ENCODE peak calls at places on chromosomes 5 and 9, in six cellular contexts. One of them, this sample, is unnamed.
A peak's percentile ranks its signal among the peaks of the same experiment; 100 is the strongest.

GRCh38 chr9:128723352-128723865 is 518 bp downstream of the ZDHHC12 start:
- DNase-seq in iris pigment epithelial cell: no peak
- DNase-seq in astrocyte of the spinal cord: no peak
- DNase-seq in activated CD4-positive, alpha-beta T cell treated with anti-CD3 and anti-CD28 coated beads, Interleukin-2, amount 10 ng/mL, durations not matched to agents 7 days and 5 days: no peak
- DNase-seq in NCI-H1092: no peak
- DNase-seq in spleen: no peak
- DNase-seq in this sample: no peak

GRCh38 chr9:125513634-125514413 is 193.2 kb downstream of the MAPKAP1 start:
- DNase-seq in activated CD4-positive, alpha-beta T cell treated with anti-CD3 and anti-CD28 coated beads, Interleukin-2, amount 10 ng/mL, durations not matched to agents 7 days and 5 days: peak; percentile 23
- DNase-seq in iris pigment epithelial cell: peak; percentile 88
- DNase-seq in spleen: no peak
- DNase-seq in NCI-H1092: no peak
- DNase-seq in astrocyte of the spinal cord: peak; percentile 78
- DNase-seq in this sample: no peak

GRCh38 chr9:98584059-98584458 is 124.7 kb downstream of the GABBR2 start:
- DNase-seq in iris pigment epithelial cell: no peak
- DNase-seq in spleen: no peak
- DNase-seq in NCI-H1092: no peak
- DNase-seq in astrocyte of the spinal cord: no peak
- DNase-seq in activated CD4-positive, alpha-beta T cell treated with anti-CD3 and anti-CD28 coated beads, Interleukin-2, amount 10 ng/mL, durations not matched to agents 7 days and 5 days: peak; percentile 4
- DNase-seq in this sample: no peak

GRCh38 chr5:151198861-151199260 is 25.0 kb downstream of the CCDC69 start:
- DNase-seq in astrocyte of the spinal cord: no peak
- DNase-seq in spleen: no peak
- DNase-seq in iris pigment epithelial cell: no peak
- DNase-seq in NCI-H1092: no peak
- DNase-seq in activated CD4-positive, alpha-beta T cell treated with anti-CD3 and anti-CD28 coated beads, Interleukin-2, amount 10 ng/mL, durations not matched to agents 7 days and 5 days: no peak
- DNase-seq in this sample: no peak

GRCh38 chr5:157744055-157745011 is 821 bp downstream of the LSM11 start:
- DNase-seq in activated CD4-positive, alpha-beta T cell treated with anti-CD3 and anti-CD28 coated beads, Interleukin-2, amount 10 ng/mL, durations not matched to agents 7 days and 5 days: peak; percentile 34
- DNase-seq in NCI-H1092: no peak
- DNase-seq in astrocyte of the spinal cord: peak; percentile 6
- DNase-seq in iris pigment epithelial cell: no peak
- DNase-seq in spleen: peak; percentile 90
- DNase-seq in this sample: no peak

GRCh38 chr5:151115272-151115905 is 34.6 kb upstream of the TNIP1 start:
- DNase-seq in iris pigment epithelial cell: peak; percentile 56
- DNase-seq in NCI-H1092: no peak
- DNase-seq in astrocyte of the spinal cord: peak; percentile 59
- DNase-seq in spleen: peak; percentile 93
- DNase-seq in activated CD4-positive, alpha-beta T cell treated with anti-CD3 and anti-CD28 coated beads, Interleukin-2, amount 10 ng/mL, durations not matched to agents 7 days and 5 days: peak; percentile 72
- DNase-seq in this sample: no peak

GRCh38 chr5:18243846-18244245 is 609.6 kb downstream of the TAF11L14 start:
- DNase-seq in activated CD4-positive, alpha-beta T cell treated with anti-CD3 and anti-CD28 coated beads, Interleukin-2, amount 10 ng/mL, durations not matched to agents 7 days and 5 days: no peak
- DNase-seq in iris pigment epithelial cell: no peak
- DNase-seq in spleen: no peak
- DNase-seq in astrocyte of the spinal cord: no peak
- DNase-seq in NCI-H1092: no peak
- DNase-seq in this sample: no peak

GRCh38 chr5:174608631-174609097 is 115.7 kb upstream of the MSX2 start:
- DNase-seq in iris pigment epithelial cell: no peak
- DNase-seq in activated CD4-positive, alpha-beta T cell treated with anti-CD3 and anti-CD28 coated beads, Interleukin-2, amount 10 ng/mL, durations not matched to agents 7 days and 5 days: no peak
- DNase-seq in spleen: peak; percentile 81
- DNase-seq in NCI-H1092: no peak
- DNase-seq in astrocyte of the spinal cord: no peak
- DNase-seq in this sample: no peak

GRCh38 chr9:86500667-86501435 is 146.6 kb upstream of the TUT7 start:
- DNase-seq in astrocyte of the spinal cord: peak; percentile 92
- DNase-seq in spleen: no peak
- DNase-seq in activated CD4-positive, alpha-beta T cell treated with anti-CD3 and anti-CD28 coated beads, Interleukin-2, amount 10 ng/mL, durations not matched to agents 7 days and 5 days: no peak
- DNase-seq in iris pigment epithelial cell: peak; percentile 90
- DNase-seq in NCI-H1092: no peak
- DNase-seq in this sample: no peak

GRCh38 chr9:123225995-123226394 is 42.4 kb downstream of the STRBP start:
- DNase-seq in NCI-H1092: no peak
- DNase-seq in spleen: no peak
- DNase-seq in activated CD4-positive, alpha-beta T cell treated with anti-CD3 and anti-CD28 coated beads, Interleukin-2, amount 10 ng/mL, durations not matched to agents 7 days and 5 days: no peak
- DNase-seq in iris pigment epithelial cell: peak; percentile 13
- DNase-seq in astrocyte of the spinal cord: peak; percentile 23
- DNase-seq in this sample: no peak

GRCh38 chr5:42791151-42791550 is 20.5 kb downstream of the SELENOP start:
- DNase-seq in iris pigment epithelial cell: no peak
- DNase-seq in spleen: no peak
- DNase-seq in NCI-H1092: no peak
- DNase-seq in astrocyte of the spinal cord: no peak
- DNase-seq in activated CD4-positive, alpha-beta T cell treated with anti-CD3 and anti-CD28 coated beads, Interleukin-2, amount 10 ng/mL, durations not matched to agents 7 days and 5 days: no peak
- DNase-seq in this sample: no peak

GRCh38 chr9:93093449-93094293 is 2.3 kb upstream of the CARD19 start:
- DNase-seq in activated CD4-positive, alpha-beta T cell treated with anti-CD3 and anti-CD28 coated beads, Interleukin-2, amount 10 ng/mL, durations not matched to agents 7 days and 5 days: no peak
- DNase-seq in iris pigment epithelial cell: no peak
- DNase-seq in astrocyte of the spinal cord: no peak
- DNase-seq in NCI-H1092: no peak
- DNase-seq in spleen: peak; percentile 84
- DNase-seq in this sample: no peak

GRCh38 chr9:129823163-129823933 is 588 bp downstream of the TOR1A start:
- DNase-seq in spleen: peak; percentile 87
- DNase-seq in activated CD4-positive, alpha-beta T cell treated with anti-CD3 and anti-CD28 coated beads, Interleukin-2, amount 10 ng/mL, durations not matched to agents 7 days and 5 days: peak; percentile 40
- DNase-seq in NCI-H1092: no peak
- DNase-seq in astrocyte of the spinal cord: peak; percentile 18
- DNase-seq in iris pigment epithelial cell: peak; percentile 66
- DNase-seq in this sample: no peak

GRCh38 chr9:4413856-4414255 is 76.4 kb upstream of the SLC1A1 start:
- DNase-seq in activated CD4-positive, alpha-beta T cell treated with anti-CD3 and anti-CD28 coated beads, Interleukin-2, amount 10 ng/mL, durations not matched to agents 7 days and 5 days: no peak
- DNase-seq in spleen: no peak
- DNase-seq in NCI-H1092: no peak
- DNase-seq in iris pigment epithelial cell: no peak
- DNase-seq in astrocyte of the spinal cord: no peak
- DNase-seq in this sample: no peak

GRCh38 chr9:91810286-91810905 is 139.6 kb downstream of the ROR2 start:
- DNase-seq in astrocyte of the spinal cord: no peak
- DNase-seq in iris pigment epithelial cell: no peak
- DNase-seq in activated CD4-positive, alpha-beta T cell treated with anti-CD3 and anti-CD28 coated beads, Interleukin-2, amount 10 ng/mL, durations not matched to agents 7 days and 5 days: no peak
- DNase-seq in spleen: no peak
- DNase-seq in NCI-H1092: no peak
- DNase-seq in this sample: no peak

GRCh38 chr5:95712347-95712958 is 18.7 kb upstream of the RHOBTB3 start:
- DNase-seq in astrocyte of the spinal cord: peak; percentile 78
- DNase-seq in iris pigment epithelial cell: peak; percentile 93
- DNase-seq in spleen: no peak
- DNase-seq in activated CD4-positive, alpha-beta T cell treated with anti-CD3 and anti-CD28 coated beads, Interleukin-2, amount 10 ng/mL, durations not matched to agents 7 days and 5 days: no peak
- DNase-seq in NCI-H1092: no peak
- DNase-seq in this sample: no peak

GRCh38 chr5:40738502-40738901 is 17.3 kb downstream of the TTC33 start:
- DNase-seq in NCI-H1092: no peak
- DNase-seq in astrocyte of the spinal cord: no peak
- DNase-seq in spleen: no peak
- DNase-seq in iris pigment epithelial cell: peak; percentile 32
- DNase-seq in activated CD4-positive, alpha-beta T cell treated with anti-CD3 and anti-CD28 coated beads, Interleukin-2, amount 10 ng/mL, durations not matched to agents 7 days and 5 days: no peak
- DNase-seq in this sample: no peak

GRCh38 chr5:171954721-171955120 is 51.7 kb downstream of the FBXW11 start:
- DNase-seq in iris pigment epithelial cell: peak; percentile 54
- DNase-seq in astrocyte of the spinal cord: peak; percentile 36
- DNase-seq in activated CD4-positive, alpha-beta T cell treated with anti-CD3 and anti-CD28 coated beads, Interleukin-2, amount 10 ng/mL, durations not matched to agents 7 days and 5 days: no peak
- DNase-seq in NCI-H1092: no peak
- DNase-seq in spleen: no peak
- DNase-seq in this sample: no peak

GRCh38 chr9:93121316-93122241 is 12.5 kb downstream of the NINJ1 start:
- DNase-seq in NCI-H1092: no peak
- DNase-seq in activated CD4-positive, alpha-beta T cell treated with anti-CD3 and anti-CD28 coated beads, Interleukin-2, amount 10 ng/mL, durations not matched to agents 7 days and 5 days: no peak
- DNase-seq in spleen: peak; percentile 79
- DNase-seq in astrocyte of the spinal cord: no peak
- DNase-seq in iris pigment epithelial cell: no peak
- DNase-seq in this sample: no peak

GRCh38 chr5:77129386-77129785 is 42.3 kb upstream of the ZBED3 start:
- DNase-seq in astrocyte of the spinal cord: peak; percentile 34
- DNase-seq in iris pigment epithelial cell: peak; percentile 25
- DNase-seq in spleen: no peak
- DNase-seq in activated CD4-positive, alpha-beta T cell treated with anti-CD3 and anti-CD28 coated beads, Interleukin-2, amount 10 ng/mL, durations not matched to agents 7 days and 5 days: peak; percentile 18
- DNase-seq in NCI-H1092: no peak
- DNase-seq in this sample: no peak

GRCh38 chr9:113563856-113564514 is 100.5 kb downstream of the RGS3 start:
- DNase-seq in spleen: peak; percentile 41
- DNase-seq in iris pigment epithelial cell: no peak
- DNase-seq in astrocyte of the spinal cord: no peak
- DNase-seq in NCI-H1092: no peak
- DNase-seq in activated CD4-positive, alpha-beta T cell treated with anti-CD3 and anti-CD28 coated beads, Interleukin-2, amount 10 ng/mL, durations not matched to agents 7 days and 5 days: no peak
- DNase-seq in this sample: no peak

GRCh38 chr9:75648021-75648420 is 242.5 kb upstream of the PCSK5 start:
- DNase-seq in activated CD4-positive, alpha-beta T cell treated with anti-CD3 and anti-CD28 coated beads, Interleukin-2, amount 10 ng/mL, durations not matched to agents 7 days and 5 days: no peak
- DNase-seq in astrocyte of the spinal cord: no peak
- DNase-seq in NCI-H1092: no peak
- DNase-seq in spleen: no peak
- DNase-seq in iris pigment epithelial cell: no peak
- DNase-seq in this sample: no peak

GRCh38 chr9:19186240-19186639 is 44.3 kb upstream of the DENND4C start:
- DNase-seq in iris pigment epithelial cell: no peak
- DNase-seq in NCI-H1092: no peak
- DNase-seq in activated CD4-positive, alpha-beta T cell treated with anti-CD3 and anti-CD28 coated beads, Interleukin-2, amount 10 ng/mL, durations not matched to agents 7 days and 5 days: no peak
- DNase-seq in astrocyte of the spinal cord: no peak
- DNase-seq in spleen: no peak
- DNase-seq in this sample: no peak

GRCh38 chr9:134525841-134526797 is 115.5 kb upstream of the COL5A1 start:
- DNase-seq in iris pigment epithelial cell: no peak
- DNase-seq in activated CD4-positive, alpha-beta T cell treated with anti-CD3 and anti-CD28 coated beads, Interleukin-2, amount 10 ng/mL, durations not matched to agents 7 days and 5 days: no peak
- DNase-seq in astrocyte of the spinal cord: no peak
- DNase-seq in spleen: no peak
- DNase-seq in NCI-H1092: no peak
- DNase-seq in this sample: no peak

GRCh38 chr9:134660407-134660806 is 18.8 kb downstream of the COL5A1 start:
- DNase-seq in iris pigment epithelial cell: no peak
- DNase-seq in NCI-H1092: no peak
- DNase-seq in astrocyte of the spinal cord: no peak
- DNase-seq in activated CD4-positive, alpha-beta T cell treated with anti-CD3 and anti-CD28 coated beads, Interleukin-2, amount 10 ng/mL, durations not matched to agents 7 days and 5 days: peak; percentile 12
- DNase-seq in spleen: no peak
- DNase-seq in this sample: no peak

GRCh38 chr5:149141224-149141956 is at the start of gene ABLIM3:
- DNase-seq in activated CD4-positive, alpha-beta T cell treated with anti-CD3 and anti-CD28 coated beads, Interleukin-2, amount 10 ng/mL, durations not matched to agents 7 days and 5 days: peak; percentile 58
- DNase-seq in astrocyte of the spinal cord: peak; percentile 70
- DNase-seq in spleen: peak; percentile 93
- DNase-seq in NCI-H1092: no peak
- DNase-seq in iris pigment epithelial cell: peak; percentile 56
- DNase-seq in this sample: no peak

GRCh38 chr5:171478946-171479775 is 59.7 kb downstream of the FGF18 start:
- DNase-seq in iris pigment epithelial cell: no peak
- DNase-seq in activated CD4-positive, alpha-beta T cell treated with anti-CD3 and anti-CD28 coated beads, Interleukin-2, amount 10 ng/mL, durations not matched to agents 7 days and 5 days: no peak
- DNase-seq in NCI-H1092: no peak
- DNase-seq in spleen: no peak
- DNase-seq in astrocyte of the spinal cord: no peak
- DNase-seq in this sample: no peak

GRCh38 chr9:133105461-133105770 is 15.6 kb downstream of the RALGDS start:
- DNase-seq in astrocyte of the spinal cord: no peak
- DNase-seq in activated CD4-positive, alpha-beta T cell treated with anti-CD3 and anti-CD28 coated beads, Interleukin-2, amount 10 ng/mL, durations not matched to agents 7 days and 5 days: no peak
- DNase-seq in spleen: peak; percentile 66
- DNase-seq in iris pigment epithelial cell: no peak
- DNase-seq in NCI-H1092: no peak
- DNase-seq in this sample: no peak

GRCh38 chr5:87394407-87394806 is 18.3 kb downstream of the CCNH start:
- DNase-seq in activated CD4-positive, alpha-beta T cell treated with anti-CD3 and anti-CD28 coated beads, Interleukin-2, amount 10 ng/mL, durations not matched to agents 7 days and 5 days: no peak
- DNase-seq in iris pigment epithelial cell: peak; percentile 85
- DNase-seq in NCI-H1092: no peak
- DNase-seq in spleen: no peak
- DNase-seq in astrocyte of the spinal cord: peak; percentile 54
- DNase-seq in this sample: no peak

GRCh38 chr9:72997387-72997995 is 44.6 kb upstream of the ALDH1A1 start:
- DNase-seq in spleen: no peak
- DNase-seq in NCI-H1092: no peak
- DNase-seq in activated CD4-positive, alpha-beta T cell treated with anti-CD3 and anti-CD28 coated beads, Interleukin-2, amount 10 ng/mL, durations not matched to agents 7 days and 5 days: no peak
- DNase-seq in astrocyte of the spinal cord: no peak
- DNase-seq in iris pigment epithelial cell: no peak
- DNase-seq in this sample: no peak

GRCh38 chr9:131868766-131869165 is 128.9 kb upstream of the RAPGEF1 start:
- DNase-seq in iris pigment epithelial cell: no peak
- DNase-seq in spleen: no peak
- DNase-seq in activated CD4-positive, alpha-beta T cell treated with anti-CD3 and anti-CD28 coated beads, Interleukin-2, amount 10 ng/mL, durations not matched to agents 7 days and 5 days: no peak
- DNase-seq in NCI-H1092: no peak
- DNase-seq in astrocyte of the spinal cord: peak; percentile 16
- DNase-seq in this sample: no peak

GRCh38 chr5:133610489-133611356 is 1.6 kb downstream of the FSTL4 start:
- DNase-seq in activated CD4-positive, alpha-beta T cell treated with anti-CD3 and anti-CD28 coated beads, Interleukin-2, amount 10 ng/mL, durations not matched to agents 7 days and 5 days: peak; percentile 32
- DNase-seq in astrocyte of the spinal cord: peak; percentile 12
- DNase-seq in spleen: peak; percentile 84
- DNase-seq in iris pigment epithelial cell: peak; percentile 38
- DNase-seq in NCI-H1092: peak; percentile 9
- DNase-seq in this sample: peak; percentile 2